ENCODE peak calls at places on chromosomes 13 and 19, in five cellular contexts. C, L, Z, X and D are unnamed samples.

GRCh38 chr19:45096700-45097099 is 3.7 kb downstream of the PPP1R37 start:
- DNase-seq in X (no peak), L (no peak), Z (no peak), C (no peak), D (no peak)

GRCh38 chr19:23904406-23904805 is 10.3 kb upstream of the ZNF726 start:
- DNase-seq in Z (no peak), L (no peak), C (no peak), X (no peak), D (no peak)

GRCh38 chr19:12666305-12667048 is at the start of the genes MAN2B1 and WDR83:
- DNase-seq in Z (peak; percentile 89), C (peak; percentile 85), L (peak; percentile 83), X (peak; percentile 81), D (no peak)

GRCh38 chr19:43624933-43625332 is 5.5 kb upstream of the ZNF428 start:
- DNase-seq in Z (peak; percentile 71), C (no peak), X (no peak), L (peak; percentile 82), D (no peak)

GRCh38 chr19:1054102-1055027 is 12.6 kb upstream of the ARHGAP45 start:
- DNase-seq in Z (no peak), C (no peak), X (no peak), L (no peak), D (no peak)

GRCh38 chr19:17294051-17294891 is 9.0 kb downstream of the ABHD8 start:
- DNase-seq in X (no peak), Z (no peak), L (peak; percentile 56), C (no peak), D (no peak)

GRCh38 chr19:15563325-15563794 is 51.7 kb upstream of the CYP4F8 start:
- DNase-seq in L (peak; percentile 54), X (no peak), C (peak; percentile 41), Z (no peak), D (no peak)

GRCh38 chr13:95128045-95128643 is 173.1 kb downstream of the ABCC4 start:
- DNase-seq in L (no peak), X (no peak), C (peak; percentile 83), Z (no peak), D (no peak)

GRCh38 chr13:36131931-36132297 is 732 bp upstream of the DCLK1 start:
- DNase-seq in Z (peak; percentile 71), C (no peak), L (no peak), X (peak; percentile 60), D (peak; percentile 73)

GRCh38 chr19:19468424-19469050 is 46.8 kb downstream of the TSSK6 start:
- DNase-seq in C (no peak), L (no peak), X (no peak), Z (no peak), D (no peak)

GRCh38 chr19:18282021-18282787 is 782 bp upstream of the JUND start:
- DNase-seq in Z (no peak), X (no peak), L (no peak), C (peak; percentile 39), D (no peak)

GRCh38 chr13:108508263-108508662 is 121.1 kb upstream of the MYO16 start:
- DNase-seq in L (no peak), X (no peak), Z (no peak), C (peak; percentile 15), D (no peak)

GRCh38 chr13:63307239-63307638 is 1891.6 kb upstream of the PCDH20 start:
- DNase-seq in X (no peak), Z (no peak), L (no peak), C (peak; percentile 32), D (no peak)

GRCh38 chr13:31674056-31674455 is 65.3 kb upstream of the RXFP2 start:
- DNase-seq in L (no peak), X (no peak), Z (no peak), C (no peak), D (no peak)

GRCh38 chr13:75480691-75481175 is 1.2 kb downstream of the TBC1D4 start:
- DNase-seq in Z (peak; percentile 64), X (peak; percentile 53), C (peak; percentile 87), L (peak; percentile 77), D (no peak)

GRCh38 chr13:84959818-84960217 is 839.4 kb downstream of the SLITRK6 start:
- DNase-seq in L (no peak), C (no peak), X (no peak), Z (no peak), D (no peak)

GRCh38 chr13:43303040-43303729 is 279.8 kb downstream of the DNAJC15 start:
- DNase-seq in L (peak; percentile 28), C (peak; percentile 50), X (peak; percentile 68), Z (no peak), D (no peak)

GRCh38 chr19:35785087-35785627 is 9.8 kb downstream of the ARHGAP33 start:
- DNase-seq in C (no peak), X (no peak), L (no peak), Z (no peak), D (no peak)
- TF ChIP-seq CTCF in C (no peak), X (no peak), L (no peak), Z (no peak), D (no peak)

GRCh38 chr19:4482721-4483120 is 10.6 kb downstream of the HDGFL2 start:
- DNase-seq in Z (no peak), L (no peak), X (no peak), C (no peak), D (no peak)
- TF ChIP-seq CTCF in Z (no peak), L (no peak), X (no peak), C (no peak), D (no peak)

GRCh38 chr19:4556574-4557185 is 2.8 kb downstream of the SEMA6B start:
- DNase-seq in Z (no peak), L (peak; percentile 49), X (no peak), C (peak; percentile 84), D (no peak)

GRCh38 chr19:4559569-4559968 is at the start of gene SEMA6B:
- DNase-seq in L (no peak), Z (peak; percentile 73), X (peak; percentile 70), C (no peak), D (peak; percentile 61)

GRCh38 chr19:4555657-4556561 is 3.6 kb downstream of the SEMA6B start:
- DNase-seq in L (peak; percentile 46), X (no peak), C (peak; percentile 72), Z (no peak), D (peak; percentile 83)

GRCh38 chr19:4557186-4557970 is 2.1 kb downstream of the SEMA6B start:
- DNase-seq in Z (no peak), L (no peak), C (peak; percentile 59), X (no peak), D (peak; percentile 77)

GRCh38 chr19:4557971-4558941 is 1.2 kb downstream of the SEMA6B start:
- DNase-seq in L (peak; percentile 35), C (peak; percentile 62), Z (no peak), X (no peak), D (no peak)
- TF ChIP-seq CTCF in L (peak; percentile 100), C (peak; percentile 88), Z (peak; percentile 100), X (peak; percentile 99), D (peak; percentile 99)

GRCh38 chr13:80033286-80033685 is 307.6 kb downstream of the SPRY2 start:
- DNase-seq in Z (no peak), C (peak; percentile 23), X (no peak), L (no peak), D (no peak)

GRCh38 chr13:80029170-80029569 is 311.8 kb downstream of the SPRY2 start:
- DNase-seq in X (no peak), C (no peak), Z (no peak), L (no peak), D (no peak)

GRCh38 chr13:80035096-80035495 is 305.8 kb downstream of the SPRY2 start:
- DNase-seq in X (no peak), Z (no peak), L (no peak), C (no peak), D (no peak)

DNA sequence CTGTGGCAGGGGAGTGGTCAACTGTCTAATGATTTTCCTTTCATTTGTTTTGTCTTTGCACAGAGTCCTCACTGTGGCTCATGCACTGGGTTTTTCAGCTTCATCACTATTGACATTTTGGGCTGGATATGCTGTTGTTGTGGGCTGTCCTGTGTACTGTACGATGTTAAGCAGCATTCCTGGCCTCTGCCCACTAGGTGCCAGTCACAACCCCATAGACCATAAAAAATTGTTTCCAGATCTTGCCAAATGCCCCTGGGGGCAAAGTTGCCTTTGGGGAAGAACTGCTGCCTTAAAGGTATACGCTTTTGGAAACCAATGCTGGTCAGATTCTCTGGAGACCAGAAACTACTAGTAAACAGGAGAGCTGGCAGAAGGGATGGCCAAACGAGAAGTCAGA is 310.4 kb downstream of the SPRY2 start:
- DNase-seq in L (peak; percentile 44), Z (no peak), X (peak; percentile 20), C (peak; percentile 88), D (no peak)
- TF ChIP-seq CTCF in L (no peak), Z (no peak), X (peak; percentile 30), C (peak; percentile 64), D (peak; percentile 75)